ENCODE peak calls at places on chromosomes 4 and X, in seven cellular contexts. O is colonic mucosa; M is activated T-cell treated with anti-CD3 and anti-CD28 coated beads for 24 hours; S is endothelial cell; Z is activated CD4-positive, alpha-beta T cell treated with anti-CD3 and anti-CD28 coated beads for 4 hours; X is GM20000; B is HEK293T. N is an unnamed sample.

GRCh38 chr4:93776386-93777080 is 52.0 kb upstream of the ATOH1 start:
- DNase-seq in O (no peak), X (no peak), Z (no peak), B (no peak), M (no peak), S (no peak), N (peak)

GRCh38 chrX:154029439-154029838 is 9.7 kb upstream of the IRAK1 start:
- DNase-seq in O (peak), M (no peak), Z (no peak), S (no peak), X (no peak), B (no peak), N (no peak)

GRCh38 chr4:171721937-171722336 is 91.3 kb upstream of the GALNTL6 start:
- DNase-seq in X (no peak), Z (no peak), S (no peak), B (no peak), M (no peak), O (no peak), N (no peak)

GRCh38 chr4:25552580-25553271 is 102.9 kb upstream of the SLC34A2 start:
- DNase-seq in O (peak), M (no peak), Z (no peak), B (no peak), X (no peak), S (no peak), N (no peak)

GRCh38 chr4:158824425-158825274 is 55.8 kb downstream of the FNIP2 start:
- DNase-seq in S (no peak), X (no peak), B (peak), Z (no peak), O (no peak), M (no peak), N (no peak)

GRCh38 chrX:107787827-107788226 is 10.3 kb downstream of the NCBP2L start:
- DNase-seq in X (no peak), Z (no peak), S (no peak), M (no peak), O (no peak), B (no peak), N (no peak)

GRCh38 chrX:1767026-1767425 is 152.2 kb downstream of the ASMT start:
- DNase-seq in S (no peak), O (no peak), Z (no peak), B (no peak), X (no peak), M (no peak), N (peak)

GRCh38 chr4:3202836-3203820 is 45.8 kb upstream of the MSANTD1 start:
- DNase-seq in Z (peak), B (no peak), X (no peak), S (no peak), O (no peak), M (peak), N (no peak)

GRCh38 chr4:72843466-72843865 is 226.1 kb downstream of the COX18 start:
- DNase-seq in M (no peak), X (no peak), O (no peak), B (no peak), Z (no peak), S (no peak), N (no peak)